ENCODE peak calls at places on chromosomes 13 and 19, in seven cellular contexts. V is vagina; N is body of pancreas; T is thoracic aorta; S is IMR-90; E is tibial nerve; L is CD8-positive, alpha-beta T cell. B is an unnamed sample. For H3K9me3, the result is how much of the 10 kb centered on the place peaks cover.

GRCh38 chr19:44757057-44757734 is 8.7 kb downstream of the BCL3 start:
- DNase-seq in L (no peak), S (peak), E (peak), T (peak), V (no peak), N (peak), B (no peak)

GRCh38 chr19:2483084-2483483 is 7.2 kb downstream of the GADD45B start:
- DNase-seq in L (no peak), E (no peak), V (no peak), S (no peak), T (no peak), N (no peak), B (no peak)

GRCh38 chr13:102310691-102311432 is 91.0 kb downstream of the FGF14 start:
- DNase-seq in L (no peak), T (no peak), E (peak), N (no peak), S (no peak), V (no peak), B (no peak)

GRCh38 chr13:94315188-94315587 is 164.3 kb downstream of the DCT start:
- DNase-seq in V (no peak), N (no peak), S (no peak), L (no peak), E (no peak), T (no peak), B (no peak)

GRCh38 chr13:104466016-104466415 is 1399.8 kb upstream of the SLC10A2 start:
- DNase-seq in S (no peak), E (no peak), L (no peak), V (no peak), N (no peak), T (no peak), B (no peak)

GRCh38 chr19:46599716-46600392 is 1.3 kb upstream of the CALM3 start:
- DNase-seq in L (no peak), T (no peak), S (no peak), N (no peak), E (no peak), V (no peak), B (no peak)

GRCh38 chr13:79936368-79937136 is 404.4 kb downstream of the SPRY2 start:
- DNase-seq in V (no peak), L (no peak), T (peak), S (peak), E (no peak), N (peak), B (peak)

GRCh38 chr13:25085125-25085742 is 10.7 kb upstream of the PABPC3 start:
- DNase-seq in E (no peak), S (peak), N (no peak), T (no peak), V (no peak), L (no peak), B (peak)

GRCh38 chr13:75723927-75724326 is 87.8 kb downstream of the LMO7 start:
- DNase-seq in T (no peak), L (no peak), V (no peak), N (no peak), E (no peak), S (no peak), B (no peak)

GRCh38 chr13:75452564-75452963 is 29.4 kb downstream of the TBC1D4 start:
- DNase-seq in E (no peak), N (no peak), V (no peak), T (no peak), L (no peak), S (no peak), B (peak)

GRCh38 chr19:12937243-12938053 is 961 bp upstream of the CALR start:
- DNase-seq in T (no peak), V (no peak), E (peak), L (no peak), N (peak), S (no peak), B (no peak)

GRCh38 chr13:49935171-49936084 is 712 bp downstream of the SPRYD7 start:
- DNase-seq in E (no peak), T (no peak), S (peak), V (no peak), N (no peak), L (no peak), B (peak)

GRCh38 chr13:75566658-75567057 is 17.1 kb downstream of the UCHL3 start:
- DNase-seq in N (no peak), S (peak), T (no peak), E (no peak), V (no peak), L (no peak), B (peak)

GRCh38 chr13:101545521-101545920 is 93.0 kb downstream of the ITGBL1 start:
- DNase-seq in E (no peak), S (peak), N (no peak), V (no peak), T (no peak), L (no peak), B (no peak)

GRCh38 chr19:54345938-54346386 is 7.0 kb upstream of the LILRA4 start:
- DNase-seq in N (no peak), S (no peak), T (no peak), E (no peak), V (no peak), L (no peak), B (no peak)

GRCh38 chr13:73970413-73971055 is 163.7 kb downstream of the KLF12 start:
- DNase-seq in E (no peak), V (no peak), N (no peak), T (no peak), L (no peak), S (no peak), B (no peak)

GRCh38 chr19:57016076-57016475 is 103.7 kb upstream of the USP29 start:
- DNase-seq in L (no peak), T (no peak), N (no peak), E (no peak), V (no peak), S (no peak), B (no peak)

GRCh38 chr13:44403720-44404063 is 30.1 kb downstream of the SERP2 start:
- DNase-seq in V (no peak), T (no peak), L (no peak), E (no peak), S (no peak), N (no peak), B (no peak)

GRCh38 chr19:22735911-22736645 is 47.9 kb downstream of the ZNF99 start:
- DNase-seq in V (peak), L (no peak), S (no peak), N (no peak), T (no peak), E (no peak), B (no peak)
- H3K9me3 ChIP-seq in V (under half), L (under half), S (under half), N (under half), T (under half), E (under half), B (half or more)

GRCh38 chr13:82647540-82647939 is 1234.7 kb downstream of the SLITRK1 start:
- DNase-seq in L (no peak), S (no peak), E (no peak), N (no peak), V (no peak), T (no peak), B (no peak)
- TF ChIP-seq CTCF in L (no peak), S (no peak), E (no peak), N (no peak), V (no peak), T (no peak), B (no peak)

GRCh38 chr19:6374179-6374709 is 1.5 kb downstream of the PSPN start:
- DNase-seq in E (no peak), T (no peak), L (no peak), S (no peak), N (no peak), V (no peak), B (no peak)
- H3K4me3 ChIP-seq in E (peak), T (peak), L (no peak), S (no peak), N (no peak), V (no peak), B (no peak)

GRCh38 chr19:6820237-6820636 is 47.7 kb downstream of the VAV1 start:
- DNase-seq in S (no peak), N (no peak), L (no peak), V (no peak), T (no peak), E (no peak), B (no peak)
- H3K9me3 ChIP-seq in S (under half), N (under half), L (under half), V (under half), T (under half), E (under half), B (under half)

GRCh38 chr19:5273782-5274181 is 66.8 kb downstream of the PTPRS start:
- DNase-seq in E (no peak), V (no peak), T (no peak), N (no peak), S (no peak), L (no peak), B (no peak)

GRCh38 chr19:5268801-5269200 is 71.8 kb downstream of the PTPRS start:
- DNase-seq in V (no peak), E (no peak), S (no peak), T (no peak), N (no peak), L (no peak), B (no peak)

GRCh38 chr19:5269279-5269678 is 71.3 kb downstream of the PTPRS start:
- DNase-seq in L (no peak), T (no peak), V (no peak), N (no peak), S (no peak), E (no peak), B (no peak)

GRCh38 chr19:5269926-5270325 is 70.7 kb downstream of the PTPRS start:
- DNase-seq in N (no peak), L (no peak), E (no peak), S (no peak), V (no peak), T (no peak), B (no peak)

DNA sequence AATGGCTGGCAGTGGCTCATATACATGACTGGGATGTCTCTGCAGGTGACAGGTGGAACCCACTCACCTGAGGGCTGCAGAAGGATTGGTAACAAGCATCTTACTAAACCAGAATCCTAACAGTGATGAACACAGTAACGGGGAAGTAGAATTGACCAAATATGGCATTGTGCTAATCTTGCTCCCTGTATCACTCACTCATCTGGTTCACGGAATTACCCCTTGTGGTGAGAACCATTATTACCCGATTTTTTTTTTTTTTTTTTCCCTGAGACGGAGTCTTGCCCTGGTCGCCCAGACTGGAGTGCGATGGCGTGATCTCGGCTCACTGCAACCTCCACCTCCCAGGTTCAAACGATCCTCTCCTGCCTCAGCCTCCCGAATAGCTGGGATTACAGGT is 69.5 kb downstream of the PTPRS start:
- DNase-seq in E (no peak), V (no peak), S (no peak), N (no peak), T (no peak), L (no peak), B (no peak)
- TF ChIP-seq CTCF in E (no peak), V (no peak), S (peak), N (peak), T (peak), L (no peak), B (no peak)

B was measured in mammary epithelial cell.